ENCODE peak calls at places on chromosome 17, in nine cellular contexts. One of them, this sample, is unnamed.

GRCh38 chr17:27990979-27991378 is 51.5 kb upstream of the NLK start:
- DNase-seq in stimulated activated CD8-positive, alpha-beta memory T cell treated with anti-CD3 and anti-CD28 coated beads, Interleukin-15, amount 100 ng/mL, for 1 hour: no peak
- DNase-seq in activated T-cell treated with anti-CD3 and anti-CD28 coated beads for 4 hours: no peak
- DNase-seq in HFFc6: no peak
- DNase-seq in RWPE1: no peak
- DNase-seq in left ventricle myocardium inferior: no peak
- DNase-seq in fibroblast of the conjunctiva: no peak
- DNase-seq in mammary epithelial cell: no peak
- DNase-seq in SK-N-DZ: no peak
- DNase-seq in this sample: no peak

GRCh38 chr17:61393550-61393903 is 6.1 kb upstream of the TBX2 start:
- DNase-seq in stimulated activated CD8-positive, alpha-beta memory T cell treated with anti-CD3 and anti-CD28 coated beads, Interleukin-15, amount 100 ng/mL, for 1 hour: no peak
- DNase-seq in fibroblast of the conjunctiva: no peak
- DNase-seq in RWPE1: no peak
- DNase-seq in HFFc6: no peak
- DNase-seq in activated T-cell treated with anti-CD3 and anti-CD28 coated beads for 4 hours: no peak
- DNase-seq in SK-N-DZ: peak
- DNase-seq in left ventricle myocardium inferior: no peak
- DNase-seq in mammary epithelial cell: peak
- DNase-seq in this sample: peak

GRCh38 chr17:81249233-81250040 is 10.3 kb downstream of the NDUFAF8 start:
- DNase-seq in activated T-cell treated with anti-CD3 and anti-CD28 coated beads for 4 hours: no peak
- DNase-seq in SK-N-DZ: peak
- DNase-seq in left ventricle myocardium inferior: no peak
- DNase-seq in mammary epithelial cell: peak
- DNase-seq in RWPE1: no peak
- DNase-seq in HFFc6: no peak
- DNase-seq in stimulated activated CD8-positive, alpha-beta memory T cell treated with anti-CD3 and anti-CD28 coated beads, Interleukin-15, amount 100 ng/mL, for 1 hour: no peak
- DNase-seq in fibroblast of the conjunctiva: no peak
- DNase-seq in this sample: no peak

GRCh38 chr17:80929449-80929848 is 62.2 kb upstream of the CHMP6 start:
- DNase-seq in mammary epithelial cell: no peak
- DNase-seq in HFFc6: no peak
- DNase-seq in fibroblast of the conjunctiva: no peak
- DNase-seq in SK-N-DZ: no peak
- DNase-seq in RWPE1: no peak
- DNase-seq in stimulated activated CD8-positive, alpha-beta memory T cell treated with anti-CD3 and anti-CD28 coated beads, Interleukin-15, amount 100 ng/mL, for 1 hour: no peak
- DNase-seq in left ventricle myocardium inferior: no peak
- DNase-seq in activated T-cell treated with anti-CD3 and anti-CD28 coated beads for 4 hours: no peak
- DNase-seq in this sample: no peak

GRCh38 chr17:50586421-50587247 is 26.1 kb downstream of the CACNA1G start:
- DNase-seq in SK-N-DZ: no peak
- DNase-seq in left ventricle myocardium inferior: no peak
- DNase-seq in mammary epithelial cell: no peak
- DNase-seq in stimulated activated CD8-positive, alpha-beta memory T cell treated with anti-CD3 and anti-CD28 coated beads, Interleukin-15, amount 100 ng/mL, for 1 hour: no peak
- DNase-seq in RWPE1: no peak
- DNase-seq in HFFc6: no peak
- DNase-seq in activated T-cell treated with anti-CD3 and anti-CD28 coated beads for 4 hours: no peak
- DNase-seq in fibroblast of the conjunctiva: no peak
- DNase-seq in this sample: no peak

GRCh38 chr17:6153416-6153815 is 83.2 kb downstream of the WSCD1 start:
- DNase-seq in stimulated activated CD8-positive, alpha-beta memory T cell treated with anti-CD3 and anti-CD28 coated beads, Interleukin-15, amount 100 ng/mL, for 1 hour: no peak
- DNase-seq in left ventricle myocardium inferior: no peak
- DNase-seq in HFFc6: no peak
- DNase-seq in fibroblast of the conjunctiva: no peak
- DNase-seq in activated T-cell treated with anti-CD3 and anti-CD28 coated beads for 4 hours: no peak
- DNase-seq in mammary epithelial cell: no peak
- DNase-seq in SK-N-DZ: no peak
- DNase-seq in RWPE1: no peak
- DNase-seq in this sample: no peak

GRCh38 chr17:64002658-64003525 is 4.7 kb downstream of the PRR29 start:
- DNase-seq in stimulated activated CD8-positive, alpha-beta memory T cell treated with anti-CD3 and anti-CD28 coated beads, Interleukin-15, amount 100 ng/mL, for 1 hour: no peak
- DNase-seq in mammary epithelial cell: no peak
- DNase-seq in HFFc6: no peak
- DNase-seq in activated T-cell treated with anti-CD3 and anti-CD28 coated beads for 4 hours: no peak
- DNase-seq in fibroblast of the conjunctiva: no peak
- DNase-seq in left ventricle myocardium inferior: no peak
- DNase-seq in SK-N-DZ: no peak
- DNase-seq in RWPE1: no peak
- DNase-seq in this sample: no peak

GRCh38 chr17:77107506-77108433 is 33.0 kb upstream of the SEC14L1 start:
- DNase-seq in SK-N-DZ: no peak
- DNase-seq in mammary epithelial cell: no peak
- DNase-seq in RWPE1: no peak
- DNase-seq in fibroblast of the conjunctiva: no peak
- DNase-seq in activated T-cell treated with anti-CD3 and anti-CD28 coated beads for 4 hours: peak
- DNase-seq in stimulated activated CD8-positive, alpha-beta memory T cell treated with anti-CD3 and anti-CD28 coated beads, Interleukin-15, amount 100 ng/mL, for 1 hour: peak
- DNase-seq in HFFc6: peak
- DNase-seq in left ventricle myocardium inferior: no peak
- DNase-seq in this sample: no peak

GRCh38 chr17:30443721-30444120 is 33.5 kb upstream of the GOSR1 start:
- DNase-seq in fibroblast of the conjunctiva: no peak
- DNase-seq in SK-N-DZ: no peak
- DNase-seq in activated T-cell treated with anti-CD3 and anti-CD28 coated beads for 4 hours: no peak
- DNase-seq in RWPE1: no peak
- DNase-seq in left ventricle myocardium inferior: no peak
- DNase-seq in stimulated activated CD8-positive, alpha-beta memory T cell treated with anti-CD3 and anti-CD28 coated beads, Interleukin-15, amount 100 ng/mL, for 1 hour: no peak
- DNase-seq in HFFc6: no peak
- DNase-seq in mammary epithelial cell: no peak
- DNase-seq in this sample: no peak

GRCh38 chr17:73278049-73278464 is 16.4 kb upstream of the CPSF4L start:
- DNase-seq in fibroblast of the conjunctiva: no peak
- DNase-seq in activated T-cell treated with anti-CD3 and anti-CD28 coated beads for 4 hours: no peak
- DNase-seq in SK-N-DZ: no peak
- DNase-seq in HFFc6: no peak
- DNase-seq in RWPE1: no peak
- DNase-seq in left ventricle myocardium inferior: no peak
- DNase-seq in mammary epithelial cell: no peak
- DNase-seq in stimulated activated CD8-positive, alpha-beta memory T cell treated with anti-CD3 and anti-CD28 coated beads, Interleukin-15, amount 100 ng/mL, for 1 hour: no peak
- DNase-seq in this sample: no peak

GRCh38 chr17:53527473-53527872 is 295.3 kb upstream of the KIF2B start:
- DNase-seq in SK-N-DZ: no peak
- DNase-seq in mammary epithelial cell: no peak
- DNase-seq in left ventricle myocardium inferior: no peak
- DNase-seq in RWPE1: no peak
- DNase-seq in fibroblast of the conjunctiva: no peak
- DNase-seq in activated T-cell treated with anti-CD3 and anti-CD28 coated beads for 4 hours: no peak
- DNase-seq in HFFc6: no peak
- DNase-seq in stimulated activated CD8-positive, alpha-beta memory T cell treated with anti-CD3 and anti-CD28 coated beads, Interleukin-15, amount 100 ng/mL, for 1 hour: no peak
- DNase-seq in this sample: no peak

GRCh38 chr17:67492824-67493490 is 115.9 kb downstream of the PITPNC1 start:
- DNase-seq in left ventricle myocardium inferior: no peak
- DNase-seq in stimulated activated CD8-positive, alpha-beta memory T cell treated with anti-CD3 and anti-CD28 coated beads, Interleukin-15, amount 100 ng/mL, for 1 hour: no peak
- DNase-seq in HFFc6: no peak
- DNase-seq in mammary epithelial cell: no peak
- DNase-seq in RWPE1: no peak
- DNase-seq in fibroblast of the conjunctiva: no peak
- DNase-seq in SK-N-DZ: no peak
- DNase-seq in activated T-cell treated with anti-CD3 and anti-CD28 coated beads for 4 hours: no peak
- DNase-seq in this sample: no peak

GRCh38 chr17:81712468-81713003 is 452 bp downstream of the SLC25A10 start:
- DNase-seq in activated T-cell treated with anti-CD3 and anti-CD28 coated beads for 4 hours: no peak
- DNase-seq in mammary epithelial cell: peak
- DNase-seq in stimulated activated CD8-positive, alpha-beta memory T cell treated with anti-CD3 and anti-CD28 coated beads, Interleukin-15, amount 100 ng/mL, for 1 hour: no peak
- DNase-seq in RWPE1: no peak
- DNase-seq in left ventricle myocardium inferior: no peak
- DNase-seq in fibroblast of the conjunctiva: no peak
- DNase-seq in HFFc6: peak
- DNase-seq in SK-N-DZ: no peak
- DNase-seq in this sample: peak

GRCh38 chr17:74202879-74203432 is 522 bp upstream of the RPL38 start:
- DNase-seq in RWPE1: no peak
- DNase-seq in SK-N-DZ: no peak
- DNase-seq in activated T-cell treated with anti-CD3 and anti-CD28 coated beads for 4 hours: no peak
- DNase-seq in HFFc6: no peak
- DNase-seq in fibroblast of the conjunctiva: no peak
- DNase-seq in stimulated activated CD8-positive, alpha-beta memory T cell treated with anti-CD3 and anti-CD28 coated beads, Interleukin-15, amount 100 ng/mL, for 1 hour: no peak
- DNase-seq in left ventricle myocardium inferior: no peak
- DNase-seq in mammary epithelial cell: no peak
- DNase-seq in this sample: no peak

GRCh38 chr17:77372444-77373297 is 231.9 kb downstream of the SEC14L1 start:
- DNase-seq in stimulated activated CD8-positive, alpha-beta memory T cell treated with anti-CD3 and anti-CD28 coated beads, Interleukin-15, amount 100 ng/mL, for 1 hour: peak
- DNase-seq in RWPE1: no peak
- DNase-seq in HFFc6: peak
- DNase-seq in mammary epithelial cell: peak
- DNase-seq in activated T-cell treated with anti-CD3 and anti-CD28 coated beads for 4 hours: peak
- DNase-seq in SK-N-DZ: peak
- DNase-seq in left ventricle myocardium inferior: peak
- DNase-seq in fibroblast of the conjunctiva: peak
- DNase-seq in this sample: no peak

GRCh38 chr17:57045868-57046671 is 39.0 kb upstream of the AKAP1 start:
- DNase-seq in activated T-cell treated with anti-CD3 and anti-CD28 coated beads for 4 hours: peak
- DNase-seq in mammary epithelial cell: peak
- DNase-seq in HFFc6: no peak
- DNase-seq in fibroblast of the conjunctiva: no peak
- DNase-seq in SK-N-DZ: no peak
- DNase-seq in left ventricle myocardium inferior: no peak
- DNase-seq in stimulated activated CD8-positive, alpha-beta memory T cell treated with anti-CD3 and anti-CD28 coated beads, Interleukin-15, amount 100 ng/mL, for 1 hour: no peak
- DNase-seq in RWPE1: no peak
- DNase-seq in this sample: no peak

GRCh38 chr17:49703557-49704277 is 4.0 kb downstream of the SLC35B1 start:
- DNase-seq in left ventricle myocardium inferior: no peak
- DNase-seq in stimulated activated CD8-positive, alpha-beta memory T cell treated with anti-CD3 and anti-CD28 coated beads, Interleukin-15, amount 100 ng/mL, for 1 hour: no peak
- DNase-seq in activated T-cell treated with anti-CD3 and anti-CD28 coated beads for 4 hours: no peak
- DNase-seq in RWPE1: no peak
- DNase-seq in HFFc6: peak
- DNase-seq in SK-N-DZ: no peak
- DNase-seq in mammary epithelial cell: peak
- DNase-seq in fibroblast of the conjunctiva: peak
- DNase-seq in this sample: peak

GRCh38 chr17:50947844-50948514 is 81.8 kb upstream of the TOB1 start:
- DNase-seq in activated T-cell treated with anti-CD3 and anti-CD28 coated beads for 4 hours: no peak
- DNase-seq in fibroblast of the conjunctiva: no peak
- DNase-seq in left ventricle myocardium inferior: peak
- DNase-seq in HFFc6: no peak
- DNase-seq in mammary epithelial cell: no peak
- DNase-seq in SK-N-DZ: no peak
- DNase-seq in stimulated activated CD8-positive, alpha-beta memory T cell treated with anti-CD3 and anti-CD28 coated beads, Interleukin-15, amount 100 ng/mL, for 1 hour: no peak
- DNase-seq in RWPE1: no peak
- DNase-seq in this sample: peak

GRCh38 chr17:55356440-55357328 is 65.0 kb downstream of the MMD start:
- DNase-seq in activated T-cell treated with anti-CD3 and anti-CD28 coated beads for 4 hours: peak
- DNase-seq in RWPE1: peak
- DNase-seq in mammary epithelial cell: peak
- DNase-seq in SK-N-DZ: peak
- DNase-seq in stimulated activated CD8-positive, alpha-beta memory T cell treated with anti-CD3 and anti-CD28 coated beads, Interleukin-15, amount 100 ng/mL, for 1 hour: peak
- DNase-seq in fibroblast of the conjunctiva: peak
- DNase-seq in left ventricle myocardium inferior: peak
- DNase-seq in HFFc6: peak
- DNase-seq in this sample: peak

GRCh38 chr17:81867952-81868673 is 3.0 kb downstream of the ARHGDIA start:
- DNase-seq in stimulated activated CD8-positive, alpha-beta memory T cell treated with anti-CD3 and anti-CD28 coated beads, Interleukin-15, amount 100 ng/mL, for 1 hour: no peak
- DNase-seq in activated T-cell treated with anti-CD3 and anti-CD28 coated beads for 4 hours: no peak
- DNase-seq in mammary epithelial cell: no peak
- DNase-seq in RWPE1: no peak
- DNase-seq in fibroblast of the conjunctiva: no peak
- DNase-seq in left ventricle myocardium inferior: no peak
- DNase-seq in HFFc6: no peak
- DNase-seq in SK-N-DZ: peak
- DNase-seq in this sample: peak

GRCh38 chr17:73609078-73609477 is 35.2 kb downstream of the SDK2 start:
- DNase-seq in left ventricle myocardium inferior: no peak
- DNase-seq in RWPE1: no peak
- DNase-seq in stimulated activated CD8-positive, alpha-beta memory T cell treated with anti-CD3 and anti-CD28 coated beads, Interleukin-15, amount 100 ng/mL, for 1 hour: no peak
- DNase-seq in HFFc6: no peak
- DNase-seq in activated T-cell treated with anti-CD3 and anti-CD28 coated beads for 4 hours: no peak
- DNase-seq in fibroblast of the conjunctiva: no peak
- DNase-seq in SK-N-DZ: no peak
- DNase-seq in mammary epithelial cell: no peak
- DNase-seq in this sample: no peak

GRCh38 chr17:78268191-78268874 is 36.9 kb downstream of the TMEM235 start:
- DNase-seq in RWPE1: no peak
- DNase-seq in fibroblast of the conjunctiva: no peak
- DNase-seq in SK-N-DZ: no peak
- DNase-seq in left ventricle myocardium inferior: no peak
- DNase-seq in activated T-cell treated with anti-CD3 and anti-CD28 coated beads for 4 hours: no peak
- DNase-seq in stimulated activated CD8-positive, alpha-beta memory T cell treated with anti-CD3 and anti-CD28 coated beads, Interleukin-15, amount 100 ng/mL, for 1 hour: no peak
- DNase-seq in mammary epithelial cell: no peak
- DNase-seq in HFFc6: no peak
- DNase-seq in this sample: no peak

GRCh38 chr17:65231662-65232335 is 94.6 kb downstream of the RGS9 start:
- DNase-seq in SK-N-DZ: peak
- DNase-seq in HFFc6: peak
- DNase-seq in stimulated activated CD8-positive, alpha-beta memory T cell treated with anti-CD3 and anti-CD28 coated beads, Interleukin-15, amount 100 ng/mL, for 1 hour: no peak
- DNase-seq in mammary epithelial cell: peak
- DNase-seq in RWPE1: peak
- DNase-seq in left ventricle myocardium inferior: no peak
- DNase-seq in activated T-cell treated with anti-CD3 and anti-CD28 coated beads for 4 hours: peak
- DNase-seq in fibroblast of the conjunctiva: peak
- DNase-seq in this sample: peak

GRCh38 chr17:10171057-10171456 is 27.3 kb downstream of the GAS7 start:
- DNase-seq in RWPE1: no peak
- DNase-seq in HFFc6: no peak
- DNase-seq in SK-N-DZ: no peak
- DNase-seq in left ventricle myocardium inferior: peak
- DNase-seq in mammary epithelial cell: no peak
- DNase-seq in stimulated activated CD8-positive, alpha-beta memory T cell treated with anti-CD3 and anti-CD28 coated beads, Interleukin-15, amount 100 ng/mL, for 1 hour: no peak
- DNase-seq in activated T-cell treated with anti-CD3 and anti-CD28 coated beads for 4 hours: no peak
- DNase-seq in fibroblast of the conjunctiva: peak
- DNase-seq in this sample: no peak

GRCh38 chr17:36863676-36864075 is 73.6 kb upstream of the LHX1 start:
- DNase-seq in RWPE1: no peak
- DNase-seq in HFFc6: no peak
- DNase-seq in left ventricle myocardium inferior: no peak
- DNase-seq in stimulated activated CD8-positive, alpha-beta memory T cell treated with anti-CD3 and anti-CD28 coated beads, Interleukin-15, amount 100 ng/mL, for 1 hour: no peak
- DNase-seq in activated T-cell treated with anti-CD3 and anti-CD28 coated beads for 4 hours: no peak
- DNase-seq in fibroblast of the conjunctiva: no peak
- DNase-seq in SK-N-DZ: no peak
- DNase-seq in mammary epithelial cell: no peak
- DNase-seq in this sample: no peak

GRCh38 chr17:5364156-5364555 is 55.3 kb downstream of the NUP88 start:
- DNase-seq in stimulated activated CD8-positive, alpha-beta memory T cell treated with anti-CD3 and anti-CD28 coated beads, Interleukin-15, amount 100 ng/mL, for 1 hour: no peak
- DNase-seq in activated T-cell treated with anti-CD3 and anti-CD28 coated beads for 4 hours: no peak
- DNase-seq in RWPE1: peak
- DNase-seq in left ventricle myocardium inferior: no peak
- DNase-seq in HFFc6: no peak
- DNase-seq in mammary epithelial cell: peak
- DNase-seq in SK-N-DZ: no peak
- DNase-seq in fibroblast of the conjunctiva: no peak
- DNase-seq in this sample: peak

GRCh38 chr17:60231234-60231633 is 81.5 kb downstream of the CA4 start:
- DNase-seq in RWPE1: peak
- DNase-seq in fibroblast of the conjunctiva: peak
- DNase-seq in SK-N-DZ: peak
- DNase-seq in mammary epithelial cell: peak
- DNase-seq in HFFc6: peak
- DNase-seq in stimulated activated CD8-positive, alpha-beta memory T cell treated with anti-CD3 and anti-CD28 coated beads, Interleukin-15, amount 100 ng/mL, for 1 hour: no peak
- DNase-seq in activated T-cell treated with anti-CD3 and anti-CD28 coated beads for 4 hours: no peak
- DNase-seq in left ventricle myocardium inferior: no peak
- DNase-seq in this sample: peak

GRCh38 chr17:65514082-65514481 is 47.4 kb downstream of the AXIN2 start:
- DNase-seq in RWPE1: peak
- DNase-seq in SK-N-DZ: no peak
- DNase-seq in left ventricle myocardium inferior: no peak
- DNase-seq in activated T-cell treated with anti-CD3 and anti-CD28 coated beads for 4 hours: no peak
- DNase-seq in fibroblast of the conjunctiva: peak
- DNase-seq in stimulated activated CD8-positive, alpha-beta memory T cell treated with anti-CD3 and anti-CD28 coated beads, Interleukin-15, amount 100 ng/mL, for 1 hour: no peak
- DNase-seq in HFFc6: peak
- DNase-seq in mammary epithelial cell: peak
- DNase-seq in this sample: peak

GRCh38 chr17:7225711-7226331 is 6.1 kb downstream of the ACADVL start:
- DNase-seq in fibroblast of the conjunctiva: no peak
- DNase-seq in mammary epithelial cell: no peak
- DNase-seq in activated T-cell treated with anti-CD3 and anti-CD28 coated beads for 4 hours: no peak
- DNase-seq in stimulated activated CD8-positive, alpha-beta memory T cell treated with anti-CD3 and anti-CD28 coated beads, Interleukin-15, amount 100 ng/mL, for 1 hour: no peak
- DNase-seq in left ventricle myocardium inferior: no peak
- DNase-seq in HFFc6: no peak
- DNase-seq in RWPE1: no peak
- DNase-seq in SK-N-DZ: no peak
- DNase-seq in this sample: no peak

GRCh38 chr17:73232587-73233373 is 28.9 kb downstream of the CPSF4L start:
- DNase-seq in stimulated activated CD8-positive, alpha-beta memory T cell treated with anti-CD3 and anti-CD28 coated beads, Interleukin-15, amount 100 ng/mL, for 1 hour: no peak
- DNase-seq in SK-N-DZ: peak
- DNase-seq in mammary epithelial cell: peak
- DNase-seq in fibroblast of the conjunctiva: no peak
- DNase-seq in activated T-cell treated with anti-CD3 and anti-CD28 coated beads for 4 hours: peak
- DNase-seq in HFFc6: peak
- DNase-seq in RWPE1: peak
- DNase-seq in left ventricle myocardium inferior: no peak
- DNase-seq in this sample: peak

GRCh38 chr17:75878174-75878998 is at the start of gene TRIM47:
- DNase-seq in HFFc6: no peak
- DNase-seq in stimulated activated CD8-positive, alpha-beta memory T cell treated with anti-CD3 and anti-CD28 coated beads, Interleukin-15, amount 100 ng/mL, for 1 hour: no peak
- DNase-seq in RWPE1: peak
- DNase-seq in fibroblast of the conjunctiva: peak
- DNase-seq in mammary epithelial cell: peak
- DNase-seq in left ventricle myocardium inferior: peak
- DNase-seq in activated T-cell treated with anti-CD3 and anti-CD28 coated beads for 4 hours: no peak
- DNase-seq in SK-N-DZ: peak
- DNase-seq in this sample: peak